ENCODE peak calls at places on chromosomes 6 and 20, in seven cellular contexts. L, F, T, H, O, W and B are unnamed samples.

GRCh38 chr6:82525775-82526515 is 162.3 kb downstream of the TPBG start:
- DNase-seq in L (no peak), F (no peak), T (no peak), H (no peak), O (no peak), W (no peak), B (no peak)

GRCh38 chr20:14972690-14973089 is 635.3 kb upstream of the FLRT3 start:
- DNase-seq in L (no peak), F (no peak), T (no peak), H (no peak), O (no peak), W (no peak), B (no peak)

GRCh38 chr6:111119550-111120329 is 32.4 kb downstream of the SLC16A10 start:
- DNase-seq in L (no peak), F (peak; percentile 31), T (no peak), H (no peak), O (no peak), W (no peak), B (no peak)

GRCh38 chr6:137473651-137474050 is 20.5 kb downstream of the OLIG3 start:
- DNase-seq in L (no peak), F (no peak), T (no peak), H (no peak), O (no peak), W (no peak), B (no peak)

GRCh38 chr6:2782825-2783187 is 17.6 kb downstream of the WRNIP1 start:
- DNase-seq in L (no peak), F (no peak), T (no peak), H (no peak), O (no peak), W (no peak), B (no peak)

GRCh38 chr6:11323666-11324452 is 91.4 kb upstream of the NEDD9 start:
- DNase-seq in L (no peak), F (no peak), T (no peak), H (no peak), O (peak; percentile 5), W (peak; percentile 12), B (no peak)

GRCh38 chr6:112227992-112228391 is 26.4 kb downstream of the LAMA4 start:
- DNase-seq in L (no peak), F (no peak), T (no peak), H (no peak), O (no peak), W (no peak), B (no peak)

GRCh38 chr6:143753678-143754077 is 75.9 kb downstream of the PHACTR2 start:
- DNase-seq in L (no peak), F (no peak), T (no peak), H (no peak), O (no peak), W (no peak), B (no peak)

GRCh38 chr20:34980543-34981213 is 25.0 kb downstream of the MYH7B start:
- DNase-seq in L (peak; percentile 68), F (peak; percentile 22), T (no peak), H (peak; percentile 10), O (no peak), W (no peak), B (peak; percentile 50)

GRCh38 chr6:46170357-46171289 is at the start of gene ENPP5:
- DNase-seq in L (peak; percentile 99), F (no peak), T (peak; percentile 85), H (no peak), O (peak; percentile 84), W (peak; percentile 94), B (peak; percentile 98)

GRCh38 chr20:13868331-13868730 is 83.5 kb downstream of the NDUFAF5 start:
- DNase-seq in L (no peak), F (peak; percentile 18), T (no peak), H (peak; percentile 80), O (no peak), W (no peak), B (no peak)